ENCODE peak calls at places on chromosome 11, in ten cellular contexts. One of them, this sample, is unnamed.
A peak's percentile ranks its signal among the peaks of the same experiment; 100 is the strongest.

GRCh38 chr11:123183391-123184099 is 11.5 kb downstream of the CLMP start:
- DNase-seq in brain microvascular endothelial cell: no peak
- DNase-seq in A549: no peak
- DNase-seq in CD4-positive, alpha-beta T cell: no peak
- DNase-seq in GM12865: peak; percentile 45
- DNase-seq in RWPE1: peak; percentile 38
- DNase-seq in omental fat pad: no peak
- DNase-seq in HFFc6: peak; percentile 42
- DNase-seq in Peyer's patch: no peak
- DNase-seq in pancreas: no peak
- DNase-seq in this sample: peak; percentile 71

GRCh38 chr11:45917286-45917622 is 423 bp downstream of the PEX16 start:
- DNase-seq in CD4-positive, alpha-beta T cell: no peak
- DNase-seq in GM12865: peak; percentile 36
- DNase-seq in HFFc6: no peak
- DNase-seq in RWPE1: no peak
- DNase-seq in brain microvascular endothelial cell: no peak
- DNase-seq in omental fat pad: no peak
- DNase-seq in A549: no peak
- DNase-seq in Peyer's patch: no peak
- DNase-seq in pancreas: peak; percentile 56
- DNase-seq in this sample: no peak

GRCh38 chr11:84524422-84525051 is 1102.6 kb downstream of the DLG2 start:
- DNase-seq in Peyer's patch: no peak
- DNase-seq in HFFc6: peak; percentile 4
- DNase-seq in GM12865: peak; percentile 10
- DNase-seq in brain microvascular endothelial cell: no peak
- DNase-seq in CD4-positive, alpha-beta T cell: no peak
- DNase-seq in pancreas: no peak
- DNase-seq in omental fat pad: no peak
- DNase-seq in RWPE1: peak; percentile 9
- DNase-seq in A549: peak; percentile 19
- DNase-seq in this sample: peak; percentile 6

GRCh38 chr11:65194564-65194963 is 12.8 kb downstream of the CAPN1 start:
- DNase-seq in RWPE1: no peak
- DNase-seq in GM12865: no peak
- DNase-seq in pancreas: no peak
- DNase-seq in brain microvascular endothelial cell: no peak
- DNase-seq in A549: no peak
- DNase-seq in CD4-positive, alpha-beta T cell: no peak
- DNase-seq in omental fat pad: no peak
- DNase-seq in Peyer's patch: no peak
- DNase-seq in HFFc6: no peak
- DNase-seq in this sample: no peak

GRCh38 chr11:72972541-72973128 is 158.4 kb downstream of the ATG16L2 start:
- DNase-seq in brain microvascular endothelial cell: no peak
- DNase-seq in A549: no peak
- DNase-seq in omental fat pad: no peak
- DNase-seq in Peyer's patch: no peak
- DNase-seq in GM12865: no peak
- DNase-seq in HFFc6: peak; percentile 10
- DNase-seq in CD4-positive, alpha-beta T cell: no peak
- DNase-seq in RWPE1: no peak
- DNase-seq in pancreas: no peak
- DNase-seq in this sample: peak; percentile 52

GRCh38 chr11:16047073-16047472 is 309.3 kb downstream of the SOX6 start:
- DNase-seq in HFFc6: no peak
- DNase-seq in GM12865: no peak
- DNase-seq in CD4-positive, alpha-beta T cell: no peak
- DNase-seq in RWPE1: no peak
- DNase-seq in brain microvascular endothelial cell: no peak
- DNase-seq in pancreas: no peak
- DNase-seq in omental fat pad: no peak
- DNase-seq in A549: no peak
- DNase-seq in Peyer's patch: no peak
- DNase-seq in this sample: no peak

GRCh38 chr11:68031136-68031459 is 617 bp downstream of the NDUFS8 start:
- DNase-seq in A549: no peak
- DNase-seq in RWPE1: no peak
- DNase-seq in GM12865: peak; percentile 48
- DNase-seq in CD4-positive, alpha-beta T cell: no peak
- DNase-seq in Peyer's patch: no peak
- DNase-seq in pancreas: no peak
- DNase-seq in brain microvascular endothelial cell: no peak
- DNase-seq in HFFc6: no peak
- DNase-seq in omental fat pad: no peak
- DNase-seq in this sample: no peak

GRCh38 chr11:59556883-59557205 is 45.5 kb downstream of the OR4D9 start:
- DNase-seq in HFFc6: no peak
- DNase-seq in brain microvascular endothelial cell: peak; percentile 28
- DNase-seq in omental fat pad: no peak
- DNase-seq in Peyer's patch: no peak
- DNase-seq in GM12865: peak; percentile 69
- DNase-seq in CD4-positive, alpha-beta T cell: no peak
- DNase-seq in pancreas: no peak
- DNase-seq in RWPE1: no peak
- DNase-seq in A549: no peak
- DNase-seq in this sample: peak; percentile 51

GRCh38 chr11:75583710-75584658 is 21.9 kb downstream of the SERPINH1 start:
- DNase-seq in pancreas: peak; percentile 71
- DNase-seq in CD4-positive, alpha-beta T cell: no peak
- DNase-seq in RWPE1: no peak
- DNase-seq in A549: no peak
- DNase-seq in brain microvascular endothelial cell: no peak
- DNase-seq in omental fat pad: peak; percentile 42
- DNase-seq in HFFc6: no peak
- DNase-seq in GM12865: no peak
- DNase-seq in Peyer's patch: peak; percentile 66
- DNase-seq in this sample: no peak

GRCh38 chr11:111586305-111586915 is 15.8 kb upstream of the SIK2 start:
- DNase-seq in omental fat pad: no peak
- DNase-seq in CD4-positive, alpha-beta T cell: peak; percentile 22
- DNase-seq in HFFc6: peak; percentile 39
- DNase-seq in RWPE1: peak; percentile 45
- DNase-seq in A549: no peak
- DNase-seq in Peyer's patch: peak; percentile 72
- DNase-seq in brain microvascular endothelial cell: peak; percentile 61
- DNase-seq in GM12865: peak; percentile 70
- DNase-seq in pancreas: no peak
- DNase-seq in this sample: peak; percentile 55

GRCh38 chr11:134538793-134539192 is 126.8 kb upstream of the B3GAT1 start:
- DNase-seq in RWPE1: no peak
- DNase-seq in CD4-positive, alpha-beta T cell: no peak
- DNase-seq in HFFc6: no peak
- DNase-seq in A549: no peak
- DNase-seq in brain microvascular endothelial cell: no peak
- DNase-seq in pancreas: peak; percentile 41
- DNase-seq in Peyer's patch: peak; percentile 26
- DNase-seq in omental fat pad: no peak
- DNase-seq in GM12865: no peak
- DNase-seq in this sample: no peak

GRCh38 chr11:17513853-17514252 is 30.4 kb downstream of the USH1C start:
- DNase-seq in Peyer's patch: no peak
- DNase-seq in omental fat pad: no peak
- DNase-seq in GM12865: no peak
- DNase-seq in HFFc6: no peak
- DNase-seq in brain microvascular endothelial cell: no peak
- DNase-seq in pancreas: no peak
- DNase-seq in CD4-positive, alpha-beta T cell: no peak
- DNase-seq in A549: no peak
- DNase-seq in RWPE1: no peak
- DNase-seq in this sample: peak; percentile 40

GRCh38 chr11:69899957-69900821 is 81.0 kb upstream of the FGF3 start:
- DNase-seq in CD4-positive, alpha-beta T cell: no peak
- DNase-seq in HFFc6: no peak
- DNase-seq in GM12865: no peak
- DNase-seq in pancreas: no peak
- DNase-seq in Peyer's patch: no peak
- DNase-seq in omental fat pad: no peak
- DNase-seq in brain microvascular endothelial cell: peak; percentile 33
- DNase-seq in A549: no peak
- DNase-seq in RWPE1: no peak
- DNase-seq in this sample: no peak

GRCh38 chr11:10638285-10638684 is 55.3 kb downstream of the IRAG1 start:
- DNase-seq in CD4-positive, alpha-beta T cell: no peak
- DNase-seq in RWPE1: no peak
- DNase-seq in omental fat pad: no peak
- DNase-seq in HFFc6: no peak
- DNase-seq in GM12865: no peak
- DNase-seq in pancreas: no peak
- DNase-seq in brain microvascular endothelial cell: no peak
- DNase-seq in A549: no peak
- DNase-seq in Peyer's patch: peak; percentile 40
- DNase-seq in this sample: no peak

DNA sequence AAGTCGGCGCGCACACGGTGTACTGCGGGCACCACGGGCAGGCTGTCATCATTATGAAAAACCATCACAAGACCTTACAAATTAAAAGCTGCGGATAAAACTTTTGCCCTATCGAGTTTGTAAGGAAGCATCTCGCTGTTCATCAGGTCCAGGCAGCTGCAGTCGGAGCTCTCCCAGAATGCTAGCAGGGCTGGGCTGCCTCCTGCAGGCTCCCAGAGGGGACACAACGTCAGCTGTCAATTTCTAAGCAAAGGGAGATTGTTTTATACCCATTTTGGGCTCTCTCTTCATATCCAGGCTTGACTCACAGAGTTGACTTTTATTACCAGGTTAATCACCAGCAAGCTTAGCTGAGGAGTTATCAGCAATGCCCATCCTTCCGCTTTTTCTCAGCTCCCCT is 375.1 kb downstream of the OPCML start:
- DNase-seq in Peyer's patch: no peak
- DNase-seq in omental fat pad: no peak
- DNase-seq in brain microvascular endothelial cell: no peak
- DNase-seq in RWPE1: no peak
- DNase-seq in CD4-positive, alpha-beta T cell: no peak
- DNase-seq in A549: no peak
- DNase-seq in pancreas: no peak
- DNase-seq in HFFc6: no peak
- DNase-seq in GM12865: no peak
- DNase-seq in this sample: no peak
- TF ChIP-seq CTCF in Peyer's patch: no peak
- TF ChIP-seq CTCF in omental fat pad: no peak
- TF ChIP-seq CTCF in brain microvascular endothelial cell: no peak
- TF ChIP-seq CTCF in RWPE1: no peak
- TF ChIP-seq CTCF in CD4-positive, alpha-beta T cell: no peak
- TF ChIP-seq CTCF in A549: no peak
- TF ChIP-seq CTCF in pancreas: no peak
- TF ChIP-seq CTCF in HFFc6: no peak
- TF ChIP-seq CTCF in GM12865: no peak
- TF ChIP-seq CTCF in this sample: no peak

GRCh38 chr11:117144477-117145392 is 648 bp downstream of the PAFAH1B2 start:
- DNase-seq in GM12865: peak; percentile 68
- DNase-seq in pancreas: peak; percentile 78
- DNase-seq in omental fat pad: no peak
- DNase-seq in brain microvascular endothelial cell: peak; percentile 77
- DNase-seq in RWPE1: peak; percentile 79
- DNase-seq in HFFc6: peak; percentile 71
- DNase-seq in CD4-positive, alpha-beta T cell: peak; percentile 9
- DNase-seq in Peyer's patch: peak; percentile 69
- DNase-seq in A549: peak; percentile 38
- DNase-seq in this sample: peak; percentile 79

GRCh38 chr11:117143390-117143789 is 697 bp upstream of the PAFAH1B2 start:
- DNase-seq in GM12865: peak; percentile 24
- DNase-seq in CD4-positive, alpha-beta T cell: no peak
- DNase-seq in pancreas: no peak
- DNase-seq in A549: peak; percentile 47
- DNase-seq in Peyer's patch: peak; percentile 67
- DNase-seq in HFFc6: no peak
- DNase-seq in RWPE1: peak; percentile 52
- DNase-seq in brain microvascular endothelial cell: peak; percentile 56
- DNase-seq in omental fat pad: no peak
- DNase-seq in this sample: peak; percentile 64

GRCh38 chr11:117146521-117146920 is 2.4 kb downstream of the PAFAH1B2 start:
- DNase-seq in GM12865: no peak
- DNase-seq in RWPE1: no peak
- DNase-seq in CD4-positive, alpha-beta T cell: no peak
- DNase-seq in brain microvascular endothelial cell: peak; percentile 48
- DNase-seq in Peyer's patch: no peak
- DNase-seq in HFFc6: no peak
- DNase-seq in omental fat pad: no peak
- DNase-seq in pancreas: no peak
- DNase-seq in A549: no peak
- DNase-seq in this sample: peak; percentile 64

GRCh38 chr11:117143871-117144476 is at the start of gene PAFAH1B2:
- DNase-seq in GM12865: peak; percentile 96
- DNase-seq in brain microvascular endothelial cell: peak; percentile 93
- DNase-seq in HFFc6: peak; percentile 92
- DNase-seq in Peyer's patch: peak; percentile 98
- DNase-seq in omental fat pad: peak; percentile 93
- DNase-seq in A549: peak; percentile 93
- DNase-seq in RWPE1: peak; percentile 97
- DNase-seq in CD4-positive, alpha-beta T cell: peak; percentile 93
- DNase-seq in pancreas: peak; percentile 96
- DNase-seq in this sample: peak; percentile 94

DNA sequence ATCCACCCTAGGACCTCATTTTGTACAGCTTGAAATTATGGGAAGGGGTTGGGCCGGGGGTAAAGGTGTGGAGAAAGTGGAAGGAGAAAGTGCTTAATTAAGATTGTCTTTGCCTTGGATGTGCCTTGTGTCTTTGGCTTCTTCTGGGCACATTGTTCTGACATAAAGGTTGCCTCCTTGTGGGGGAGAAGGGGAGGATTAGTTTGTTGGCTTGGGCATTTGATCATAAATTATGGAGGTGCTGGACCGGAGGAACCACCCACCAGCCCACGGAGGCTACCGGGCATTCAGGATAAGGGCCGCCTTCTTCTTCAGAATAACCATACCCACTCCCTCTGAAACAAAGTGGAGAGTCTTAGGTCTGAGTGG is 1.3 kb downstream of the PAFAH1B2 start:
- DNase-seq in HFFc6: peak; percentile 48
- DNase-seq in GM12865: peak; percentile 31
- DNase-seq in CD4-positive, alpha-beta T cell: no peak
- DNase-seq in omental fat pad: no peak
- DNase-seq in RWPE1: peak; percentile 44
- DNase-seq in A549: peak; percentile 58
- DNase-seq in pancreas: no peak
- DNase-seq in brain microvascular endothelial cell: peak; percentile 32
- DNase-seq in Peyer's patch: no peak
- DNase-seq in this sample: peak; percentile 44
- TF ChIP-seq CTCF in HFFc6: peak; percentile 61
- TF ChIP-seq CTCF in GM12865: peak; percentile 7
- TF ChIP-seq CTCF in CD4-positive, alpha-beta T cell: no peak
- TF ChIP-seq CTCF in omental fat pad: no peak
- TF ChIP-seq CTCF in RWPE1: no peak
- TF ChIP-seq CTCF in A549: no peak
- TF ChIP-seq CTCF in pancreas: no peak
- TF ChIP-seq CTCF in brain microvascular endothelial cell: peak; percentile 43
- TF ChIP-seq CTCF in Peyer's patch: no peak
- TF ChIP-seq CTCF in this sample: no peak

GRCh38 chr11:66221726-66222236 is 46.7 kb upstream of the RAB1B start:
- DNase-seq in Peyer's patch: peak; percentile 42
- DNase-seq in pancreas: peak; percentile 49
- DNase-seq in CD4-positive, alpha-beta T cell: no peak
- DNase-seq in brain microvascular endothelial cell: no peak
- DNase-seq in A549: no peak
- DNase-seq in RWPE1: no peak
- DNase-seq in omental fat pad: no peak
- DNase-seq in GM12865: peak; percentile 69
- DNase-seq in HFFc6: no peak
- DNase-seq in this sample: peak; percentile 4
- TF ChIP-seq CTCF in Peyer's patch: no peak
- TF ChIP-seq CTCF in pancreas: no peak
- TF ChIP-seq CTCF in CD4-positive, alpha-beta T cell: no peak
- TF ChIP-seq CTCF in brain microvascular endothelial cell: no peak
- TF ChIP-seq CTCF in A549: no peak
- TF ChIP-seq CTCF in RWPE1: no peak
- TF ChIP-seq CTCF in omental fat pad: no peak
- TF ChIP-seq CTCF in GM12865: no peak
- TF ChIP-seq CTCF in HFFc6: no peak
- TF ChIP-seq CTCF in this sample: no peak

GRCh38 chr11:93197383-93198220 is at the start of gene SLC36A4:
- DNase-seq in A549: peak; percentile 36
- DNase-seq in brain microvascular endothelial cell: peak; percentile 95
- DNase-seq in omental fat pad: peak; percentile 91
- DNase-seq in RWPE1: peak; percentile 72
- DNase-seq in GM12865: peak; percentile 92
- DNase-seq in Peyer's patch: peak; percentile 97
- DNase-seq in HFFc6: peak; percentile 92
- DNase-seq in CD4-positive, alpha-beta T cell: peak; percentile 79
- DNase-seq in pancreas: peak; percentile 91
- DNase-seq in this sample: peak; percentile 95
- TF ChIP-seq CTCF in A549: no peak
- TF ChIP-seq CTCF in brain microvascular endothelial cell: no peak
- TF ChIP-seq CTCF in omental fat pad: no peak
- TF ChIP-seq CTCF in RWPE1: no peak
- TF ChIP-seq CTCF in GM12865: no peak
- TF ChIP-seq CTCF in Peyer's patch: no peak
- TF ChIP-seq CTCF in HFFc6: no peak
- TF ChIP-seq CTCF in CD4-positive, alpha-beta T cell: no peak
- TF ChIP-seq CTCF in pancreas: no peak
- TF ChIP-seq CTCF in this sample: no peak